ENCODE peak calls at places on chromosome 20, in seven cellular contexts. M is activated naive CD4-positive, alpha-beta T cell; K is A172; E is gastrocnemius medialis; V is ACHN; F is C1 segment of cervical spinal cord; Q is fibroblast of the conjunctiva. H is an unnamed sample.

GRCh38 chr20:50595988-50596693 is 86.0 kb downstream of the PTPN1 start:
- DNase-seq in F (no peak), K (peak; percentile 46), M (no peak), V (peak; percentile 27), Q (no peak), E (no peak), H (no peak)

GRCh38 chr20:34066476-34067090 is 45.5 kb downstream of the EIF2S2 start:
- DNase-seq in K (no peak), V (no peak), F (no peak), M (no peak), Q (peak; percentile 60), E (no peak), H (no peak)

GRCh38 chr20:61044499-61044898 is 207.6 kb upstream of the CDH4 start:
- DNase-seq in V (peak; percentile 31), Q (no peak), M (no peak), E (no peak), K (no peak), F (no peak), H (peak; percentile 19)

GRCh38 chr20:23291575-23292240 is 58.9 kb upstream of the NXT1 start:
- DNase-seq in K (no peak), F (no peak), V (no peak), E (no peak), Q (no peak), M (no peak), H (peak; percentile 19)

GRCh38 chr20:53706511-53707031 is 112.9 kb upstream of the ZNF217 start:
- DNase-seq in F (no peak), K (peak; percentile 26), V (no peak), E (no peak), M (no peak), Q (no peak), H (no peak)

GRCh38 chr20:54346269-54346668 is 129.1 kb upstream of the DOK5 start:
- DNase-seq in E (no peak), K (peak; percentile 5), Q (no peak), F (no peak), V (no peak), M (no peak), H (no peak)

GRCh38 chr20:1362484-1362883 is 30.4 kb downstream of the FKBP1A start:
- DNase-seq in V (no peak), K (no peak), E (no peak), Q (no peak), M (no peak), F (no peak), H (no peak)

GRCh38 chr20:41329435-41330342 is 10.9 kb upstream of the LPIN3 start:
- DNase-seq in V (peak; percentile 96), Q (peak; percentile 86), E (peak; percentile 90), K (peak; percentile 97), M (peak; percentile 43), F (peak; percentile 41), H (peak; percentile 94)

GRCh38 chr20:1934162-1934561 is 39.0 kb downstream of the SIRPA start:
- DNase-seq in K (no peak), E (no peak), F (no peak), Q (peak; percentile 77), V (no peak), M (no peak), H (no peak)

GRCh38 chr20:31849306-31849930 is 4.0 kb upstream of the FOXS1 start:
- DNase-seq in Q (no peak), V (no peak), M (no peak), E (no peak), K (no peak), F (no peak), H (no peak)

GRCh38 chr20:54073288-54073687 is 2.9 kb upstream of the BCAS1 start:
- DNase-seq in V (no peak), Q (no peak), E (no peak), K (no peak), F (no peak), M (no peak), H (no peak)

GRCh38 chr20:24785141-24785924 is 163.7 kb upstream of the CST7 start:
- DNase-seq in K (peak; percentile 85), Q (no peak), E (no peak), M (no peak), F (no peak), V (no peak), H (no peak)